ENCODE peak calls at places on chromosomes 12 and 14, in nine cellular contexts. F is CD8-positive, alpha-beta T cell; X is Caki2; U is BE2C; B is CD8-positive, alpha-beta memory T cell; T is stimulated activated CD4-positive, alpha-beta T cell treated with anti-CD3 and anti-CD28 coated beads, Interleukin-4, amount 100 ng/mL, for 48 hours; P is body of pancreas; J is NCI-H1436; I is NCI-H146. Y is an unnamed sample.

GRCh38 chr12:121942145-121942718 is 23.8 kb downstream of the CFAP251 start:
- DNase-seq in F (no peak), X (no peak), U (no peak), B (no peak), T (no peak), P (no peak), J (no peak), I (no peak), Y (peak; percentile 36)

GRCh38 chr14:31568671-31569070 is 7.5 kb downstream of the NUBPL start:
- DNase-seq in F (no peak), X (no peak), U (no peak), B (no peak), T (no peak), P (no peak), J (no peak), I (no peak), Y (no peak)

GRCh38 chr12:114152890-114153289 is 186.8 kb upstream of the RBM19 start:
- DNase-seq in F (no peak), X (no peak), U (no peak), B (no peak), T (no peak), P (no peak), J (no peak), I (no peak), Y (no peak)

GRCh38 chr14:53670701-53671100 is 285.9 kb downstream of the BMP4 start:
- DNase-seq in F (no peak), X (no peak), U (no peak), B (no peak), T (no peak), P (peak; percentile 6), J (no peak), I (no peak), Y (no peak)

GRCh38 chr14:93133476-93133875 is 17.8 kb upstream of the ITPK1 start:
- DNase-seq in F (no peak), X (no peak), U (no peak), B (no peak), T (no peak), P (peak; percentile 49), J (no peak), I (no peak), Y (no peak)

GRCh38 chr14:99546230-99546879 is 57.7 kb downstream of the CCDC85C start:
- DNase-seq in F (no peak), X (no peak), U (peak; percentile 68), B (no peak), T (no peak), P (peak; percentile 41), J (no peak), I (no peak), Y (peak; percentile 79)

GRCh38 chr12:51246254-51246853 is 7.7 kb downstream of the DAZAP2 start:
- DNase-seq in F (no peak), X (no peak), U (peak; percentile 26), B (peak; percentile 37), T (no peak), P (peak; percentile 58), J (no peak), I (no peak), Y (peak; percentile 55)

GRCh38 chr14:93002049-93002448 is 79.1 kb downstream of the CHGA start:
- DNase-seq in F (no peak), X (no peak), U (no peak), B (no peak), T (no peak), P (no peak), J (no peak), I (no peak), Y (no peak)

Y was measured in endodermal cell.